ENCODE peak calls at places on chromosomes 7 and 10, in five cellular contexts. One of them, this sample, is unnamed. For H3K9me3, the result is how much of the 10 kb centered on the place peaks cover.

GRCh38 chr7:1887251-1887650 is 217.2 kb downstream of the ELFN1 start:
- ATAC-seq in upper lobe of left lung: no peak
- ATAC-seq in K562: no peak
- ATAC-seq in GM12878: no peak
- ATAC-seq in HepG2: no peak
- ATAC-seq in this sample: no peak

GRCh38 chr7:77197135-77197534 is 2.5 kb downstream of the FGL2 start:
- ATAC-seq in upper lobe of left lung: no peak
- ATAC-seq in K562: no peak
- ATAC-seq in GM12878: no peak
- ATAC-seq in HepG2: no peak
- ATAC-seq in this sample: no peak

GRCh38 chr7:50812847-50813475 is 30.3 kb upstream of the GRB10 start:
- ATAC-seq in upper lobe of left lung: peak
- ATAC-seq in K562: peak
- ATAC-seq in GM12878: no peak
- ATAC-seq in HepG2: peak
- ATAC-seq in this sample: peak

GRCh38 chr10:46247808-46248569 is 38.8 kb upstream of the ANTXRL start:
- ATAC-seq in upper lobe of left lung: no peak
- ATAC-seq in K562: peak
- ATAC-seq in GM12878: no peak
- ATAC-seq in HepG2: peak
- ATAC-seq in this sample: peak

GRCh38 chr10:51707392-51707791 is 8.0 kb upstream of the CSTF2T start:
- ATAC-seq in upper lobe of left lung: no peak
- ATAC-seq in K562: no peak
- ATAC-seq in GM12878: no peak
- ATAC-seq in HepG2: no peak
- ATAC-seq in this sample: peak

GRCh38 chr7:144775735-144776134 is 60.1 kb downstream of the TPK1 start:
- ATAC-seq in upper lobe of left lung: no peak
- ATAC-seq in K562: no peak
- ATAC-seq in GM12878: no peak
- ATAC-seq in HepG2: no peak
- ATAC-seq in this sample: no peak

GRCh38 chr10:91983403-91983802 is 59.8 kb downstream of the BTAF1 start:
- ATAC-seq in upper lobe of left lung: no peak
- ATAC-seq in K562: no peak
- ATAC-seq in GM12878: no peak
- ATAC-seq in HepG2: no peak
- ATAC-seq in this sample: no peak

GRCh38 chr7:77239471-77239870 is 39.9 kb upstream of the FGL2 start:
- ATAC-seq in upper lobe of left lung: no peak
- ATAC-seq in K562: no peak
- ATAC-seq in GM12878: no peak
- ATAC-seq in HepG2: no peak
- ATAC-seq in this sample: no peak

GRCh38 chr10:17503795-17504194 is 49.4 kb upstream of the ST8SIA6 start:
- ATAC-seq in upper lobe of left lung: no peak
- ATAC-seq in K562: peak
- ATAC-seq in GM12878: no peak
- ATAC-seq in HepG2: no peak
- ATAC-seq in this sample: no peak

GRCh38 chr10:109861051-109861450 is 62.3 kb downstream of the XPNPEP1 start:
- ATAC-seq in upper lobe of left lung: no peak
- ATAC-seq in K562: no peak
- ATAC-seq in GM12878: no peak
- ATAC-seq in HepG2: no peak
- ATAC-seq in this sample: no peak

GRCh38 chr10:26612151-26612915 is 85.2 kb upstream of the PDSS1 start:
- ATAC-seq in upper lobe of left lung: no peak
- ATAC-seq in K562: no peak
- ATAC-seq in GM12878: no peak
- ATAC-seq in HepG2: no peak
- ATAC-seq in this sample: no peak

GRCh38 chr7:127908430-127909258 is 122.6 kb downstream of the LRRC4 start:
- ATAC-seq in upper lobe of left lung: no peak
- ATAC-seq in K562: peak
- ATAC-seq in GM12878: peak
- ATAC-seq in HepG2: no peak
- ATAC-seq in this sample: no peak

GRCh38 chr10:132320776-132321469 is 11.1 kb upstream of the LRRC27 start:
- ATAC-seq in upper lobe of left lung: peak
- ATAC-seq in K562: peak
- ATAC-seq in GM12878: no peak
- ATAC-seq in HepG2: no peak
- ATAC-seq in this sample: no peak

GRCh38 chr10:24958701-24959392 is 6.4 kb upstream of the PRTFDC1 start:
- ATAC-seq in upper lobe of left lung: peak
- ATAC-seq in K562: peak
- ATAC-seq in GM12878: no peak
- ATAC-seq in HepG2: no peak
- ATAC-seq in this sample: peak

GRCh38 chr10:35208949-35209613 is 82.4 kb downstream of the CREM start:
- ATAC-seq in upper lobe of left lung: no peak
- ATAC-seq in K562: no peak
- ATAC-seq in GM12878: peak
- ATAC-seq in HepG2: no peak
- ATAC-seq in this sample: no peak

GRCh38 chr7:116541951-116542350 is 17.1 kb downstream of the CAV1 start:
- ATAC-seq in upper lobe of left lung: no peak
- ATAC-seq in K562: peak
- ATAC-seq in GM12878: no peak
- ATAC-seq in HepG2: no peak
- ATAC-seq in this sample: no peak

GRCh38 chr10:43212043-43212721 is 54.7 kb downstream of the RASGEF1A start:
- ATAC-seq in upper lobe of left lung: no peak
- ATAC-seq in K562: no peak
- ATAC-seq in GM12878: no peak
- ATAC-seq in HepG2: no peak
- ATAC-seq in this sample: peak

GRCh38 chr7:68509603-68510002 is 1088.7 kb upstream of the AUTS2 start:
- ATAC-seq in upper lobe of left lung: no peak
- ATAC-seq in K562: no peak
- ATAC-seq in GM12878: no peak
- ATAC-seq in HepG2: no peak
- ATAC-seq in this sample: no peak

GRCh38 chr10:114521250-114521649 is 116.9 kb upstream of the AFAP1L2 start:
- ATAC-seq in upper lobe of left lung: peak
- ATAC-seq in K562: no peak
- ATAC-seq in GM12878: no peak
- ATAC-seq in HepG2: no peak
- ATAC-seq in this sample: no peak

GRCh38 chr7:3649678-3650445 is 348.8 kb downstream of the SDK1 start:
- ATAC-seq in upper lobe of left lung: no peak
- ATAC-seq in K562: no peak
- ATAC-seq in GM12878: no peak
- ATAC-seq in HepG2: no peak
- ATAC-seq in this sample: peak

GRCh38 chr10:32956365-32957197 is 1.4 kb downstream of the ITGB1 start:
- ATAC-seq in upper lobe of left lung: no peak
- ATAC-seq in K562: peak
- ATAC-seq in GM12878: no peak
- ATAC-seq in HepG2: no peak
- ATAC-seq in this sample: no peak

GRCh38 chr7:98568891-98569290 is 48.2 kb upstream of the NPTX2 start:
- ATAC-seq in upper lobe of left lung: no peak
- ATAC-seq in K562: no peak
- ATAC-seq in GM12878: no peak
- ATAC-seq in HepG2: no peak
- ATAC-seq in this sample: no peak

GRCh38 chr10:47078393-47079163 is 167.3 kb downstream of the PTPN20 start:
- ATAC-seq in upper lobe of left lung: peak
- ATAC-seq in K562: no peak
- ATAC-seq in GM12878: no peak
- ATAC-seq in HepG2: no peak
- ATAC-seq in this sample: no peak

GRCh38 chr7:131010714-131011436 is 276.9 kb upstream of the KLF14 start:
- ATAC-seq in upper lobe of left lung: peak
- ATAC-seq in K562: no peak
- ATAC-seq in GM12878: peak
- ATAC-seq in HepG2: no peak
- ATAC-seq in this sample: peak

GRCh38 chr7:137454169-137455166 is 110.9 kb upstream of the PTN start:
- ATAC-seq in upper lobe of left lung: peak
- ATAC-seq in K562: peak
- ATAC-seq in GM12878: peak
- ATAC-seq in HepG2: peak
- ATAC-seq in this sample: peak

GRCh38 chr7:76333388-76334101 is 25.2 kb downstream of the YWHAG start:
- ATAC-seq in upper lobe of left lung: peak
- ATAC-seq in K562: no peak
- ATAC-seq in GM12878: no peak
- ATAC-seq in HepG2: peak
- ATAC-seq in this sample: peak

GRCh38 chr7:52656098-52656497 is 379.3 kb upstream of the POM121L12 start:
- ATAC-seq in upper lobe of left lung: no peak
- ATAC-seq in K562: no peak
- ATAC-seq in GM12878: no peak
- ATAC-seq in HepG2: no peak
- ATAC-seq in this sample: no peak

GRCh38 chr10:101226506-101226887 is 2.8 kb downstream of the LBX1 start:
- ATAC-seq in upper lobe of left lung: no peak
- ATAC-seq in K562: no peak
- ATAC-seq in GM12878: no peak
- ATAC-seq in HepG2: no peak
- ATAC-seq in this sample: no peak

GRCh38 chr7:35819954-35820703 is 19.3 kb downstream of the SEPTIN7 start:
- ATAC-seq in upper lobe of left lung: no peak
- ATAC-seq in K562: no peak
- ATAC-seq in GM12878: peak
- ATAC-seq in HepG2: no peak
- ATAC-seq in this sample: no peak

GRCh38 chr7:132404261-132404660 is 172.0 kb downstream of the PLXNA4 start:
- ATAC-seq in upper lobe of left lung: no peak
- ATAC-seq in K562: no peak
- ATAC-seq in GM12878: no peak
- ATAC-seq in HepG2: no peak
- ATAC-seq in this sample: no peak

GRCh38 chr10:25015927-25016348 is at the start of gene ENKUR:
- ATAC-seq in upper lobe of left lung: peak
- ATAC-seq in K562: peak
- ATAC-seq in GM12878: peak
- ATAC-seq in HepG2: peak
- ATAC-seq in this sample: peak

GRCh38 chr7:128379900-128380806 is 18.7 kb upstream of the PRRT4 start:
- ATAC-seq in upper lobe of left lung: peak
- ATAC-seq in K562: no peak
- ATAC-seq in GM12878: no peak
- ATAC-seq in HepG2: no peak
- ATAC-seq in this sample: no peak

GRCh38 chr10:22002531-22003110 is 909 bp downstream of the DNAJC1 start:
- ATAC-seq in upper lobe of left lung: no peak
- ATAC-seq in K562: peak
- ATAC-seq in GM12878: peak
- ATAC-seq in HepG2: peak
- ATAC-seq in this sample: peak

GRCh38 chr7:6350057-6350752 is 77.8 kb upstream of the CYTH3 start:
- ATAC-seq in upper lobe of left lung: no peak
- ATAC-seq in K562: no peak
- ATAC-seq in GM12878: no peak
- ATAC-seq in HepG2: no peak
- ATAC-seq in this sample: no peak

GRCh38 chr10:128567561-128567960 is 441.3 kb upstream of the MKI67 start:
- ATAC-seq in upper lobe of left lung: no peak
- ATAC-seq in K562: peak
- ATAC-seq in GM12878: no peak
- ATAC-seq in HepG2: peak
- ATAC-seq in this sample: no peak
- H3K9me3 ChIP-seq in upper lobe of left lung: under half
- H3K9me3 ChIP-seq in K562: under half
- H3K9me3 ChIP-seq in GM12878: under half
- H3K9me3 ChIP-seq in HepG2: under half
- H3K9me3 ChIP-seq in this sample: under half

GRCh38 chr7:101166603-101166908 is 1.2 kb upstream of the VGF start:
- ATAC-seq in upper lobe of left lung: no peak
- ATAC-seq in K562: no peak
- ATAC-seq in GM12878: no peak
- ATAC-seq in HepG2: no peak
- ATAC-seq in this sample: no peak

GRCh38 chr7:101166909-101167644 is 1.7 kb upstream of the VGF start:
- ATAC-seq in upper lobe of left lung: no peak
- ATAC-seq in K562: no peak
- ATAC-seq in GM12878: no peak
- ATAC-seq in HepG2: no peak
- ATAC-seq in this sample: no peak

GRCh38 chr7:101165958-101166602 is 711 bp upstream of the VGF start:
- ATAC-seq in upper lobe of left lung: no peak
- ATAC-seq in K562: no peak
- ATAC-seq in GM12878: no peak
- ATAC-seq in HepG2: no peak
- ATAC-seq in this sample: no peak

GRCh38 chr7:101164071-101164840 is 1.1 kb downstream of the VGF start:
- ATAC-seq in upper lobe of left lung: no peak
- ATAC-seq in K562: peak
- ATAC-seq in GM12878: no peak
- ATAC-seq in HepG2: peak
- ATAC-seq in this sample: no peak

GRCh38 chr7:101165075-101165957 is at the start of gene VGF:
- ATAC-seq in upper lobe of left lung: peak
- ATAC-seq in K562: peak
- ATAC-seq in GM12878: peak
- ATAC-seq in HepG2: peak
- ATAC-seq in this sample: peak
- TF ChIP-seq EP300 in upper lobe of left lung: peak
- TF ChIP-seq EP300 in K562: no peak
- TF ChIP-seq EP300 in GM12878: no peak
- TF ChIP-seq EP300 in HepG2: peak
- TF ChIP-seq EP300 in this sample: no peak

GRCh38 chr7:134432296-134433152 is 26.4 kb downstream of the AKR1B1 start:
- ATAC-seq in upper lobe of left lung: peak
- ATAC-seq in K562: peak
- ATAC-seq in GM12878: peak
- ATAC-seq in HepG2: peak
- ATAC-seq in this sample: peak

GRCh38 chr7:134433430-134433829 is 25.5 kb downstream of the AKR1B1 start:
- ATAC-seq in upper lobe of left lung: no peak
- ATAC-seq in K562: no peak
- ATAC-seq in GM12878: no peak
- ATAC-seq in HepG2: no peak
- ATAC-seq in this sample: no peak

GRCh38 chr7:134429481-134429880 is 29.4 kb downstream of the AKR1B1 start:
- ATAC-seq in upper lobe of left lung: no peak
- ATAC-seq in K562: no peak
- ATAC-seq in GM12878: no peak
- ATAC-seq in HepG2: no peak
- ATAC-seq in this sample: no peak

GRCh38 chr7:134428942-134429341 is 30.0 kb downstream of the AKR1B1 start:
- ATAC-seq in upper lobe of left lung: no peak
- ATAC-seq in K562: no peak
- ATAC-seq in GM12878: no peak
- ATAC-seq in HepG2: no peak
- ATAC-seq in this sample: no peak

GRCh38 chr7:134431805-134432204 is 27.1 kb downstream of the AKR1B1 start:
- ATAC-seq in upper lobe of left lung: no peak
- ATAC-seq in K562: no peak
- ATAC-seq in GM12878: no peak
- ATAC-seq in HepG2: peak
- ATAC-seq in this sample: no peak
- TF ChIP-seq POLR2AphosphoS5 in upper lobe of left lung: no peak
- TF ChIP-seq POLR2AphosphoS5 in K562: no peak
- TF ChIP-seq POLR2AphosphoS5 in GM12878: no peak
- TF ChIP-seq POLR2AphosphoS5 in HepG2: no peak
- TF ChIP-seq POLR2AphosphoS5 in this sample: no peak

GRCh38 chr10:1548146-1548545 is 189.2 kb downstream of the ADARB2 start:
- ATAC-seq in upper lobe of left lung: no peak
- ATAC-seq in K562: no peak
- ATAC-seq in GM12878: no peak
- ATAC-seq in HepG2: no peak
- ATAC-seq in this sample: no peak
- H3K9me3 ChIP-seq in upper lobe of left lung: under half
- H3K9me3 ChIP-seq in K562: under half
- H3K9me3 ChIP-seq in GM12878: under half
- H3K9me3 ChIP-seq in HepG2: under half
- H3K9me3 ChIP-seq in this sample: under half

This sample was measured in gastroesophageal sphincter.